ENCODE peak calls at places on chromosomes 13 and 19, in five cellular contexts. Z is astrocyte of the cerebellum; B is RPMI8226; C is activated CD4-positive, alpha-beta memory T cell treated with anti-CD3 and anti-CD28 coated beads, Interleukin-2, amount 10 ng/mL, durations not matched to agents 7 days and 5 days; V is nucleus accumbens. Q is an unnamed sample.
A peak's percentile ranks its signal among the peaks of the same experiment; 100 is the strongest.

GRCh38 chr13:99067160-99067985 is 89.5 kb upstream of the DOCK9 start:
- DNase-seq in Z (no peak), B (no peak), C (no peak), V (no peak), Q (no peak)

GRCh38 chr13:88031980-88032562 is 360.9 kb downstream of the SLITRK5 start:
- DNase-seq in Z (peak; percentile 3), B (no peak), C (no peak), V (no peak), Q (no peak)

GRCh38 chr13:28579334-28579733 is 79.6 kb upstream of the POMP start:
- DNase-seq in Z (no peak), B (no peak), C (no peak), V (no peak), Q (no peak)

GRCh38 chr19:52922841-52923781 is at the start of gene ZNF888:
- DNase-seq in Z (no peak), B (peak; percentile 72), C (peak; percentile 91), V (peak; percentile 57), Q (peak; percentile 88)

GRCh38 chr19:18300930-18301717 is 19.7 kb upstream of the JUND start:
- DNase-seq in Z (no peak), B (no peak), C (no peak), V (no peak), Q (no peak)

GRCh38 chr19:12821761-12822160 is 12.6 kb downstream of the RTBDN start:
- DNase-seq in Z (no peak), B (no peak), C (no peak), V (no peak), Q (peak; percentile 28)

GRCh38 chr19:4929186-4929585 is 19.9 kb downstream of the UHRF1 start:
- DNase-seq in Z (no peak), B (no peak), C (no peak), V (no peak), Q (no peak)

GRCh38 chr19:53328967-53329366 is 4.6 kb upstream of the ZNF845 start:
- DNase-seq in Z (no peak), B (peak; percentile 58), C (no peak), V (no peak), Q (no peak)

GRCh38 chr13:26784704-26785639 is 24.4 kb upstream of the GPR12 start:
- DNase-seq in Z (no peak), B (peak; percentile 43), C (no peak), V (no peak), Q (peak; percentile 93)

GRCh38 chr13:109781384-109782065 is 4.9 kb downstream of the IRS2 start:
- DNase-seq in Z (no peak), B (no peak), C (no peak), V (no peak), Q (peak; percentile 18)

GRCh38 chr19:13937479-13938360 is 497 bp downstream of the PODNL1 start:
- DNase-seq in Z (no peak), B (no peak), C (no peak), V (no peak), Q (no peak)

GRCh38 chr13:93151277-93151676 is 75.3 kb upstream of the GPC6 start:
- DNase-seq in Z (peak; percentile 51), B (no peak), C (no peak), V (no peak), Q (no peak)

GRCh38 chr19:23698711-23699520 is 11.9 kb upstream of the ZNF675 start:
- DNase-seq in Z (no peak), B (peak; percentile 91), C (no peak), V (no peak), Q (no peak)

GRCh38 chr13:33123066-33123940 is 107.1 kb downstream of the KL start:
- DNase-seq in Z (no peak), B (peak; percentile 77), C (no peak), V (no peak), Q (no peak)

GRCh38 chr13:63167699-63168337 is 1752.2 kb upstream of the PCDH20 start:
- DNase-seq in Z (no peak), B (no peak), C (no peak), V (no peak), Q (no peak)

GRCh38 chr13:100808848-100809247 is 134.3 kb upstream of the TMTC4 start:
- DNase-seq in Z (no peak), B (no peak), C (no peak), V (no peak), Q (no peak)

GRCh38 chr13:44032801-44033200 is 153.1 kb downstream of the LACC1 start:
- DNase-seq in Z (no peak), B (no peak), C (no peak), V (no peak), Q (no peak)

GRCh38 chr19:21451187-21451586 is 54.2 kb upstream of the ZNF429 start:
- DNase-seq in Z (no peak), B (no peak), C (no peak), V (no peak), Q (no peak)

GRCh38 chr19:10432736-10433130 is 12.4 kb downstream of the PDE4A start:
- DNase-seq in Z (no peak), B (no peak), C (no peak), V (no peak), Q (peak; percentile 2)